ENCODE peak calls at places on chromosomes 12 and 14, in six cellular contexts. F, P, X, A, S and H are unnamed samples.
A peak's percentile ranks its signal among the peaks of the same experiment; 100 is the strongest.

GRCh38 chr12:23753627-23754358 is 195.7 kb downstream of the SOX5 start:
- DNase-seq in F (no peak), A (no peak), S (no peak), X (no peak), P (no peak), H (no peak)

GRCh38 chr12:116381744-116382455 is 104.4 kb upstream of the MED13L start:
- DNase-seq in A (no peak), S (no peak), F (peak; percentile 98), P (no peak), X (no peak), H (no peak)

GRCh38 chr14:95649230-95649629 is 37.0 kb upstream of the TCL1B start:
- DNase-seq in A (no peak), S (no peak), P (no peak), X (no peak), F (no peak), H (peak; percentile 46)

GRCh38 chr12:75816892-75817291 is 214.7 kb downstream of the PHLDA1 start:
- DNase-seq in X (no peak), P (no peak), A (no peak), F (peak; percentile 79), S (peak; percentile 58), H (no peak)

GRCh38 chr12:131917139-131917710 is 11.9 kb upstream of the PUS1 start:
- DNase-seq in X (no peak), P (no peak), S (no peak), F (no peak), A (peak; percentile 19), H (no peak)

GRCh38 chr12:1662761-1663439 is 28.0 kb upstream of the ADIPOR2 start:
- DNase-seq in F (no peak), X (peak; percentile 54), A (peak; percentile 87), S (peak; percentile 87), P (peak; percentile 78), H (peak; percentile 82)

GRCh38 chr14:31992051-31992450 is 85.1 kb upstream of the ARHGAP5 start:
- DNase-seq in S (no peak), P (no peak), F (peak; percentile 40), A (no peak), X (no peak), H (no peak)

GRCh38 chr12:113561381-113561780 is 89.7 kb upstream of the LHX5 start:
- DNase-seq in S (no peak), P (no peak), X (no peak), A (no peak), F (no peak), H (no peak)

GRCh38 chr12:71134405-71134804 is 23.4 kb downstream of the TSPAN8 start:
- DNase-seq in X (no peak), F (no peak), S (no peak), P (no peak), A (no peak), H (no peak)

GRCh38 chr14:93937519-93937918 is 10.4 kb downstream of the FAM181A start:
- DNase-seq in P (no peak), A (no peak), X (no peak), S (no peak), F (no peak), H (no peak)

GRCh38 chr14:104239866-104240301 is 101.5 kb downstream of the KIF26A start:
- DNase-seq in S (no peak), A (peak; percentile 32), F (no peak), X (no peak), P (peak; percentile 34), H (no peak)

GRCh38 chr12:112517730-112518129 is 99.0 kb downstream of the PTPN11 start:
- DNase-seq in A (no peak), F (no peak), X (no peak), P (no peak), S (no peak), H (peak; percentile 24)

GRCh38 chr12:125755512-125755911 is 690.3 kb downstream of the AACS start:
- DNase-seq in F (no peak), A (peak; percentile 8), P (no peak), S (no peak), X (no peak), H (no peak)

GRCh38 chr14:74882103-74882920 is 596 bp downstream of the DLST start:
- DNase-seq in A (peak; percentile 48), X (peak; percentile 42), F (peak; percentile 41), S (no peak), P (peak; percentile 73), H (no peak)

GRCh38 chr14:72614891-72615410 is 278.9 kb downstream of the DPF3 start:
- DNase-seq in P (no peak), X (no peak), A (no peak), F (no peak), S (no peak), H (no peak)

GRCh38 chr14:85528080-85528881 is 1.7 kb upstream of the FLRT2 start:
- DNase-seq in X (peak; percentile 53), F (peak; percentile 90), P (peak; percentile 66), S (no peak), A (peak; percentile 65), H (no peak)

GRCh38 chr14:31678421-31679249 is 117.4 kb downstream of the NUBPL start:
- DNase-seq in F (no peak), S (no peak), X (no peak), A (no peak), P (no peak), H (no peak)

GRCh38 chr14:73943083-73943482 is 6.8 kb downstream of the FAM161B start:
- DNase-seq in X (no peak), F (peak; percentile 71), P (no peak), S (no peak), A (no peak), H (no peak)

GRCh38 chr12:47121146-47121545 is 41.4 kb upstream of the AMIGO2 start:
- DNase-seq in A (no peak), X (no peak), P (no peak), F (peak; percentile 48), S (no peak), H (no peak)

GRCh38 chr14:96502621-96503251 is 554 bp downstream of the PAPOLA start:
- DNase-seq in S (no peak), A (peak; percentile 64), F (peak; percentile 13), X (no peak), P (peak; percentile 74), H (peak; percentile 94)

GRCh38 chr14:61462566-61463195 is 141.3 kb downstream of the PRKCH start:
- DNase-seq in P (no peak), A (no peak), S (no peak), F (peak; percentile 83), X (no peak), H (no peak)

GRCh38 chr14:104864267-104865068 is 600 bp upstream of the CEP170B start:
- DNase-seq in F (no peak), P (peak; percentile 74), S (peak; percentile 33), X (peak; percentile 57), A (peak; percentile 87), H (peak; percentile 78)

GRCh38 chr12:122199484-122200355 is 3.8 kb upstream of the B3GNT4 start:
- DNase-seq in S (no peak), P (no peak), X (no peak), F (no peak), A (no peak), H (peak; percentile 45)

GRCh38 chr14:104085889-104086201 is 345 bp downstream of the ASPG start:
- DNase-seq in F (no peak), X (no peak), P (no peak), S (no peak), A (no peak), H (no peak)

DNA sequence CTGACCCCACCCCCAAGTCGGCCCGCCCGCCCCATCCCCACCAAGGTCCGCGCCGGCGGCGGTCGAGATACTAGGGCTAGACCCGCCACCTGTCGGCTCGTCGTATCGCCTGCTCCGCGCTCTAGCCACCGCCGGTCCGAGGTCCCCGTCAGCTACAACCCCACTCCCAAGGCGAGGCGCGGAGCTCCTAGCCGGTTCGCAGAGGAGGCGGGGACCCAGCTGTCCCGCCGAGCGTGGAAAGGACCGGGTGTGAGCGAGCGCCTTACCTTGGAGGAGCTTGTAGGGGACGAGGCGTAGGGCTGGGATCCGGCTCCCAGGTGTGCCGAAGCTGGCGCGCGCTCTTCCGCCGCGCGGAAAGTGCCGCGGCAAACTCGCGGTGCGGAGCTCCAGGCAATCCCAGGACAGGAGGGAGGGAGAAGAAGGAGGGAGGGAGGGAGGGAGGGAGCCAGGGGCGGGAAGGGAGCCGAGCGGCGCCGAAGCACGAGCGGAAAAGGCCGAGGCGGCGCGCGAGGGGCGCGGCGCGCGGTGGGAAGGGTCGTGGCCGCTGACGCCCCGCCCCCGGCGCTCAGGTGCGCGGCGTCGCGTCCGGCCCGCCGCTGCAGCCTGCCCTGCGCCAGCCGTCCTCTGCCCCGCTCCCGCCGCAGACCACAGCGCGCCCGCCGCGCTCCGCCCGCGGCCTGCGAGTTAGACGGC is at the start of gene PAWR:
- DNase-seq in P (peak; percentile 71), S (peak; percentile 70), A (peak; percentile 89), F (peak; percentile 66), X (peak; percentile 79), H (peak; percentile 92)
- TF ChIP-seq POLR2A in P (no peak), S (peak; percentile 50), A (peak; percentile 81), F (peak; percentile 3), X (no peak), H (no peak)

GRCh38 chr12:57270966-57271470 is 20.0 kb upstream of the STAC3 start:
- DNase-seq in A (no peak), S (no peak), F (no peak), P (no peak), X (no peak), H (no peak)

GRCh38 chr12:57263096-57263495 is 12.1 kb upstream of the STAC3 start:
- DNase-seq in A (no peak), X (no peak), F (no peak), S (no peak), P (no peak), H (no peak)

GRCh38 chr12:57272337-57273151 is 21.6 kb upstream of the STAC3 start:
- DNase-seq in A (no peak), S (no peak), P (no peak), X (peak; percentile 37), F (peak; percentile 45), H (no peak)

GRCh38 chr12:57266681-57267080 is 15.7 kb upstream of the STAC3 start:
- DNase-seq in F (no peak), S (no peak), X (no peak), A (no peak), P (no peak), H (no peak)

GRCh38 chr12:57268264-57268663 is 17.3 kb upstream of the STAC3 start:
- DNase-seq in F (peak; percentile 76), P (no peak), A (no peak), X (no peak), S (no peak), H (no peak)
- H3K27ac ChIP-seq in F (no peak overlapping the region), P (no peak overlapping the region), A (no peak overlapping the region), X (no peak overlapping the region), S (no peak overlapping the region), H (no peak overlapping the region)

DNA sequence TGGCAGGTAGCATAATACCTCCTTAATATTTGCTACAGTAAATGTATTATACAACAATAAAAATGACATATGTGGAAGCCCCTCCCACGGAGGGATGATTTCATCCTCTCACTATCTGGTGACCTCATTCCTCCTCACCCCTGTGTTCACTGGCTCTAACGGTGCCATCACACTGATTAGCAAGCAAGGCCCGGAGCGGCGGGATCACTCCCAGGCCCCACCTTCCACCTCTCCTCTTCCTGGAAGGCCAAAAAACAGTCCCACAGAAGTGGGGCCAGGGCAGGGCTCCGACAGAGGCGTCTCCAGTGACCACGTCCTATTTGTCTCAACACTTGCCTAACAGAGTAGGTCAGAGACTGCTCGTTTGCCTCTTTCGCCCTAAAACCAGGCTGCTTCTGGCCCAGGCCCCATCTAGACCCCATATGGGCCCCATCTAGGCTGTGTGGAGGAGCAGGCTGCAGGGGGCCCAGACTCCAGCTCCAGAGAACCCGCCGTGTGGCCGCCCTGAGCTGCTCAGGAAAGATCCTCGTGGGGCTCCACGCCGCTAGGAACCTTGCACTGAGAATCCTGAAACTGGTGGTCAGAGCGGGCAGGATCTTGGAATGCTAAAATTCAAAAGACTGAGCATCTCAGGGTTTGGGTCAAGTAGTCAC is 3.7 kb downstream of the SELPLG start:
- DNase-seq in S (no peak), A (no peak), P (no peak), X (no peak), F (peak; percentile 87), H (peak; percentile 82)
- TF ChIP-seq POLR2A in S (no peak), A (no peak), P (no peak), X (no peak), F (no peak), H (no peak)

GRCh38 chr14:65208548-65208947 is 106.2 kb upstream of the MAX start:
- DNase-seq in A (no peak), X (no peak), P (peak; percentile 67), S (no peak), F (no peak), H (no peak)
- H3K27ac ChIP-seq in A (no peak overlapping the region), X (no peak overlapping the region), P (no peak overlapping the region), S (no peak overlapping the region), F (no peak overlapping the region), H (peak overlapping the region; percentile 85)